ENCODE peak calls at places on chromosomes 6 and 20, in four cellular contexts. Y, I, F and D are unnamed samples. For H3K4me1, the result is how much of the 10 kb centered on the place peaks cover.

GRCh38 chr20:9488063-9488462 is 26.3 kb upstream of the LAMP5 start:
- DNase-seq in F (no peak), I (no peak), Y (no peak), D (no peak)

GRCh38 chr20:21571841-21572690 is 58.2 kb upstream of the NKX2-2 start:
- DNase-seq in Y (no peak), I (no peak), F (no peak), D (no peak)

GRCh38 chr20:62914970-62915457 is 11.3 kb downstream of the DIDO1 start:
- DNase-seq in I (peak), Y (no peak), F (no peak), D (peak)

GRCh38 chr6:169269180-169270076 is 15.8 kb upstream of the THBS2 start:
- DNase-seq in I (peak), Y (no peak), F (no peak), D (no peak)

GRCh38 chr6:72246926-72247325 is 360.6 kb downstream of the RIMS1 start:
- DNase-seq in F (no peak), Y (peak), I (no peak), D (no peak)

GRCh38 chr6:147135211-147135672 is 69.0 kb upstream of the STXBP5 start:
- DNase-seq in I (peak), F (no peak), Y (no peak), D (peak)

GRCh38 chr6:56663344-56663743 is 20.7 kb upstream of the DST start:
- DNase-seq in F (no peak), I (peak), Y (no peak), D (peak)

GRCh38 chr6:5025911-5026819 is 22.3 kb upstream of the RPP40 start:
- DNase-seq in Y (no peak), I (peak), F (peak), D (no peak)

GRCh38 chr6:28634758-28635546 is 109.3 kb downstream of the GPX5 start:
- DNase-seq in F (no peak), Y (no peak), I (no peak), D (no peak)

GRCh38 chr6:87623248-87623647 is 33.3 kb downstream of the ORC3 start:
- DNase-seq in Y (no peak), I (peak), F (no peak), D (no peak)

DNA sequence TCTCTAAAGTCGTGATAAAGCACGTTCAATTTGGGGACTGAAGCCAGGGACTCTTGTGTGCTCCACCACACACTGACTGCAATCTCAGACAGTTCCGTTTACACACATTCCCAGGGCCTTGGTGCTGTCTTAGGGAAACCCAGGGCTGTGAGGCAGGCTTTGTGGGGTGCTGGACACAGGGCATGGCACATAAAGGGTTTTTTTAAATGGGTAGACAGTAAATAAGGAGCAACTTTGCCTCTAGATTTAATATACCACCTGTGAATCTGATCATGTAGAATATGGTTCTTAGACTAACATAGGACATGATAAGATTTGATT is 2.3 kb downstream of the ENTPD6 start:
- DNase-seq in I (no peak), Y (no peak), F (no peak), D (no peak)
- H3K4me1 ChIP-seq in I (under half), Y (under half), F (under half), D (under half)

DNA sequence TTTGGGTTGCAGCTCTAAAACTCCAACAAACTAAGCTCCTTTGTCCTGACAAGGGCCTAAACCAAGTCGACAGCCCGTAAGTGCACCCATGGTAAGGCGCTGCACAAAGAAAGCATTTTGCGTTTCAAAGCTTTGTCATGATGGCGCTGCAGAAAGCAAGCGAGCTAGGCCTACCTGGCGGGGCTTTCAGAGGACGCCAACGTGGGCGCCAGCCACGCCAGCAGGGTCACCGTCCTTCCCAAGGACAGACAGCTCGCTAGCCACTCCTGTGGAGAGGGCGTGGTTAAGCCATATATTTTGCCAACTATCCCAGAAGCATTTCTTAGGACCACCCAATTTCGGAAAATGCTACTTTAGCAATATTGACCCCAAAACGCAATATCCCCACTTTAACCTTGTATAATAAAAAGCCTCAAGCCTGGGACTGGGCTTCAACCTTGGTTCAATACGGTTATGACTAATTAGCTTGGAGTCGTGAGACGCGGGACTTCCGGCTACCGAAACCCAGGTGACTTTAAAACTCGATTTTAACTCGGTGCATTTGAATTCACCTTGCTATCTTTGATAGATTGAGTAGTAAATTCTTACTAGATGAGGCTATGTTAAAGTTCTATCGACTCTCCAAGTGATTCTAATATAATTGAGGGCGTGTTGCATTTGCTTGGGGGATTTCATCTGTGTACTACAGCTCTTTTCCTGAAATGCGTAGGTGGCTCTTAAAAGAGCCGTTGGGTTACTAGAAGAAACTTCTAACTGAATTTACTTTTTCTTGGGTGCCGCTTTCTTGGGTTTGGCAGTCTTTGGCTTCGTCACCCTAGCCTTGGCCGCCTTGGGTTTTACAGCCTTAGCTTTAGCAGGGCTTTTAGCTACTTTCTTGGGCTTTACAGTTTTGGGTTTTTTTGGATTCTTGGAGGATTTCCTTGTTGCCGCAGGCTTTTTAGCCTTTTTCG is 54.0 kb downstream of the TRIM38 start:
- DNase-seq in Y (no peak), F (peak), I (peak), D (no peak)
- H3K4me3 ChIP-seq in Y (no peak), F (peak), I (peak), D (no peak)

GRCh38 chr20:57289401-57290177 is 23.1 kb upstream of the BMP7 start:
- DNase-seq in I (no peak), F (no peak), Y (no peak), D (no peak)

GRCh38 chr20:57292611-57293010 is 26.2 kb upstream of the BMP7 start:
- DNase-seq in I (no peak), F (no peak), Y (no peak), D (no peak)

GRCh38 chr20:57291003-57291402 is 24.6 kb upstream of the BMP7 start:
- DNase-seq in I (no peak), Y (no peak), F (no peak), D (no peak)

GRCh38 chr20:57290178-57290484 is 23.7 kb upstream of the BMP7 start:
- DNase-seq in Y (no peak), I (no peak), F (no peak), D (no peak)

GRCh38 chr20:57291694-57292093 is 25.3 kb upstream of the BMP7 start:
- DNase-seq in Y (no peak), I (no peak), F (no peak), D (no peak)
- H3K4me1 ChIP-seq in Y (under half), I (under half), F (under half), D (under half)

DNA sequence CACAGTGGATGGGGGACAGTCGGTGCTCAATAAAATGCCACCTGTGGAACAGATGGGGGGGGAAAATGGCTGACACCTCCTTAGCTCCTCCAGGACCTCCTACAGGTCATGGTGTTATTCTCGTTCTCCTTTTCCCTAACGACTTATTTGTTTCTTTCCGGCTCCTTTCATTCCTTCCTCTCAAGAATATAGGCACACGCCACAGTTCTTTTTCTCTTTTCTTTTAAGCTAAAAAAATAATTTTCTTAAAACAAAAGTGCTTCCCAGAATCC is 1.4 kb upstream of the RNASET2 start:
- DNase-seq in I (no peak), Y (no peak), F (no peak), D (no peak)
- H3K4me3 ChIP-seq in I (no peak), Y (no peak), F (no peak), D (no peak)

GRCh38 chr20:50310673-50311051 is 120.0 kb downstream of the CEBPB start:
- DNase-seq in Y (no peak), I (no peak), F (no peak), D (no peak)
- H3K4me1 ChIP-seq in Y (half or more), I (under half), F (under half), D (under half)